ENCODE peak calls at places on chromosomes 13 and 19, in four cellular contexts. B is H9, A is breast epithelium, R is HFF-Myc. V is an unnamed sample.

GRCh38 chr19:51607077-51607476 is 23.1 kb downstream of the SIGLEC5 start:
- DNase-seq in A (no peak), B (no peak), R (no peak), V (no peak)

GRCh38 chr13:86282450-86282849 is 483.2 kb upstream of the SLITRK6 start:
- DNase-seq in A (no peak), R (no peak), B (no peak), V (no peak)

GRCh38 chr19:33368074-33368864 is 5.2 kb upstream of the CEBPG start:
- DNase-seq in B (no peak), R (no peak), A (no peak), V (no peak)

GRCh38 chr19:2578391-2578826 is 102.5 kb downstream of the GADD45B start:
- DNase-seq in R (no peak), A (peak; percentile 40), B (peak; percentile 55), V (peak; percentile 79)

GRCh38 chr13:32932376-32932775 is 83.8 kb upstream of the KL start:
- DNase-seq in A (no peak), B (no peak), R (no peak), V (no peak)

GRCh38 chr13:107459430-107459829 is 755.9 kb downstream of the LIG4 start:
- DNase-seq in B (no peak), A (no peak), R (no peak), V (peak; percentile 70)

GRCh38 chr19:19338082-19338481 is 17.5 kb downstream of the MAU2 start:
- DNase-seq in B (no peak), A (no peak), R (no peak), V (peak; percentile 83)

GRCh38 chr13:43057653-43058317 is 34.4 kb downstream of the DNAJC15 start:
- DNase-seq in R (peak; percentile 9), B (peak; percentile 43), A (no peak), V (no peak)

GRCh38 chr19:41324921-41325639 is 15.1 kb downstream of the CCDC97 start:
- DNase-seq in R (no peak), B (peak; percentile 94), A (peak; percentile 53), V (peak; percentile 79)

GRCh38 chr19:3771033-3771905 is 759 bp downstream of the RAX2 start:
- DNase-seq in R (no peak), A (no peak), B (peak; percentile 42), V (no peak)

GRCh38 chr19:48837081-48837524 is 812 bp upstream of the HSD17B14 start:
- DNase-seq in B (peak; percentile 98), R (peak; percentile 70), A (peak; percentile 86), V (peak; percentile 71)

GRCh38 chr19:50358483-50359431 is 6.7 kb downstream of the NAPSA start:
- DNase-seq in A (peak; percentile 54), R (no peak), B (no peak), V (peak; percentile 46)

GRCh38 chr19:51607920-51608562 is 22.2 kb downstream of the SIGLEC5 start:
- DNase-seq in B (peak; percentile 81), R (peak; percentile 41), A (no peak), V (peak; percentile 73)

GRCh38 chr19:41395355-41395754 is 1.8 kb downstream of the EXOSC5 start:
- DNase-seq in R (no peak), A (no peak), B (no peak), V (no peak)

GRCh38 chr13:34030782-34031181 is 212.8 kb downstream of the RFC3 start:
- DNase-seq in R (no peak), B (no peak), A (no peak), V (no peak)

GRCh38 chr13:39760521-39760920 is 105.1 kb downstream of the COG6 start:
- DNase-seq in R (no peak), B (no peak), A (no peak), V (no peak)

GRCh38 chr19:42089772-42090171 is 13.8 kb downstream of the ZNF574 start:
- DNase-seq in A (no peak), B (no peak), R (no peak), V (no peak)

GRCh38 chr19:48619692-48620565 is 623 bp downstream of the SPHK2 start:
- DNase-seq in R (no peak), B (peak; percentile 30), A (no peak), V (no peak)

GRCh38 chr19:46761418-46761831 is 15.2 kb upstream of the STRN4 start:
- DNase-seq in B (no peak), R (peak; percentile 89), A (peak; percentile 70), V (peak; percentile 68)

GRCh38 chr19:54473071-54473941 is at the start of gene CDC42EP5:
- DNase-seq in R (peak; percentile 76), B (peak; percentile 40), A (peak; percentile 72), V (peak; percentile 89)

GRCh38 chr13:41639237-41639904 is 182.0 kb downstream of the RGCC start:
- DNase-seq in R (no peak), A (no peak), B (no peak), V (no peak)

GRCh38 chr19:7488736-7489353 is at the start of gene PEX11G:
- DNase-seq in A (peak; percentile 82), B (peak; percentile 94), R (no peak), V (peak; percentile 83)

GRCh38 chr13:32811297-32811800 is 204.9 kb upstream of the KL start:
- DNase-seq in A (no peak), R (peak; percentile 51), B (no peak), V (no peak)

GRCh38 chr13:50448535-50448981 is 394.9 kb downstream of the DLEU7 start:
- DNase-seq in B (no peak), R (no peak), A (no peak), V (no peak)

GRCh38 chr13:54705738-54706137 is 1677.1 kb downstream of the OLFM4 start:
- DNase-seq in B (no peak), R (no peak), A (no peak), V (no peak)

GRCh38 chr19:41479757-41480191 is 36.8 kb downstream of the ERICH4 start:
- DNase-seq in A (no peak), B (no peak), R (no peak), V (no peak)

GRCh38 chr13:41268764-41269163 is 5.4 kb upstream of the MTRF1 start:
- DNase-seq in A (no peak), R (peak; percentile 22), B (no peak), V (no peak)

GRCh38 chr19:38004505-38005223 is 97.7 kb downstream of the SIPA1L3 start:
- DNase-seq in A (peak; percentile 96), B (peak; percentile 93), R (peak; percentile 98), V (peak; percentile 98)

GRCh38 chr13:111049791-111050538 is 65.1 kb upstream of the ARHGEF7 start:
- DNase-seq in B (no peak), A (no peak), R (no peak), V (peak; percentile 49)

GRCh38 chr13:36526897-36527296 is 94.6 kb downstream of the CCNA1 start:
- DNase-seq in R (no peak), B (no peak), A (peak; percentile 50), V (no peak)

GRCh38 chr19:13827656-13828055 is 32.4 kb downstream of the ZSWIM4 start:
- DNase-seq in R (no peak), B (peak; percentile 84), A (no peak), V (no peak)

GRCh38 chr13:41418751-41419150 is 38.6 kb upstream of the RGCC start:
- DNase-seq in B (no peak), A (no peak), R (no peak), V (no peak)

GRCh38 chr13:39578821-39579291 is 24.1 kb downstream of the LHFPL6 start:
- DNase-seq in R (no peak), A (no peak), B (no peak), V (peak; percentile 21)

GRCh38 chr13:91196958-91197357 is 150.5 kb upstream of the MIR17HG start:
- DNase-seq in R (no peak), A (no peak), B (no peak), V (no peak)

GRCh38 chr13:91313103-91313502 is 34.4 kb upstream of the MIR17HG start:
- DNase-seq in R (no peak), A (no peak), B (no peak), V (peak; percentile 24)

GRCh38 chr13:44068169-44068568 is 188.5 kb downstream of the LACC1 start:
- DNase-seq in B (no peak), R (no peak), A (no peak), V (peak; percentile 64)
- TF ChIP-seq CTCF in B (no peak), R (no peak), A (no peak), V (no peak)

DNA sequence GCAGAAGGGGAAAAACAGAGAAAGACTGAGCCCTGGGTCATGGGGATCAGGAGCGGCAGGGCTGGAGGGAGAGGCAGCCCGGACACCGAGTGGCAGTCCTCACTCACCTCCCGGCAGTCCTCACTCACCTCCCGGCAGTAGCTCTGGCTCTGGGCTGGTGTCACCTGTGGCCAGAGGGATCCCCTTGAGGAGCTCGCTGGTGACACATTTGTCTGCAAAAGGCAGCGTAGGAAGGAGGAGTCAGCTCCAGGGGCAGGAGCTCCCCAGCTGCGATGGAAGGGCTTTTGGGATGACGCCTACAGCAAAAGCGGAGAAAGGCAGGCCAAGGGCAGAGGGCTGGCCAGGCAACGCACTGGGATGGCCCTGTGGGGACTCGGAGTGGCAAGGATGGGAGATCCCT is 739 bp downstream of the EIF3G start:
- DNase-seq in A (no peak), R (no peak), B (no peak), V (no peak)
- TF ChIP-seq CTCF in A (no peak), R (no peak), B (no peak), V (no peak)

GRCh38 chr13:80442613-80443012 is 101.7 kb upstream of the SPRY2 start:
- DNase-seq in B (no peak), A (no peak), R (no peak), V (no peak)
- TF ChIP-seq CTCF in B (no peak), A (no peak), R (no peak), V (no peak)

GRCh38 chr13:98996046-98996445 is 18.2 kb upstream of the DOCK9 start:
- DNase-seq in A (no peak), B (no peak), R (no peak), V (no peak)

GRCh38 chr13:98992355-98992754 is 14.5 kb upstream of the DOCK9 start:
- DNase-seq in A (no peak), R (no peak), B (no peak), V (no peak)

GRCh38 chr13:98994080-98994479 is 16.2 kb upstream of the DOCK9 start:
- DNase-seq in R (no peak), A (no peak), B (no peak), V (no peak)

GRCh38 chr13:98997051-98997730 is 19.3 kb upstream of the DOCK9 start:
- DNase-seq in B (no peak), R (no peak), A (no peak), V (no peak)

DNA sequence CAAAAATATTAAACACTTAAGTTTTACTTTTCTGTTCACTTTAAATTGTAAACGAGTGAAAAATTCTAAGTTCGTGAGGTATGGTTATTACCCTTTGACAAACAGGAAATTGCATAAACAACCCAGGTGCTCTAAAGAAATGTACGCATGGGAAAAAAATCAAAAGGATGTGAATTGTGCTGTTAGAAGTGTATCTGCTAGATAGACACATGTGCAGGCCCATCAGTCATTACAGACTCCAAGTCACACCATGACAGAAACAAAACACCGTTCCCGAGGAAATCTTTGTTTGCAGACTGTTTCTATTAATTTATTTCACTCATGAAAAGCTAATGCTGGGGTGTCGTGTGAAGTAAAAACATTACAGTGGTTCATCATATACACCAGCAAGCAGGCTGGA is 17.0 kb upstream of the DOCK9 start:
- DNase-seq in A (no peak), R (no peak), B (no peak), V (no peak)
- TF ChIP-seq CTCF in A (no peak), R (no peak), B (no peak), V (no peak)

GRCh38 chr13:70723732-70724131 is 615.5 kb upstream of the KLHL1 start:
- DNase-seq in R (no peak), B (no peak), A (no peak), V (no peak)

GRCh38 chr13:70732611-70733010 is 624.4 kb upstream of the KLHL1 start:
- DNase-seq in B (no peak), A (no peak), R (no peak), V (no peak)

GRCh38 chr13:70729369-70729768 is 621.1 kb upstream of the KLHL1 start:
- DNase-seq in B (no peak), R (no peak), A (no peak), V (no peak)
- TF ChIP-seq CTCF in B (no peak), R (no peak), A (no peak), V (no peak)

V was measured in fibroblast of the aortic adventitia.